ENCODE peak calls at places on chromosomes 16 and 17, in five cellular contexts. D, A, V, R and T are unnamed samples.

GRCh38 chr17:45801386-45801785 is 17.3 kb downstream of the CRHR1 start:
- DNase-seq in A (no peak), V (no peak), D (no peak), R (no peak), T (no peak)

GRCh38 chr17:888998-889401 is 90.6 kb downstream of the NXN start:
- DNase-seq in V (no peak), R (no peak), D (no peak), A (peak; percentile 89), T (no peak)

GRCh38 chr17:77540531-77540930 is 399.8 kb downstream of the SEC14L1 start:
- DNase-seq in R (no peak), D (no peak), A (no peak), V (no peak), T (no peak)

GRCh38 chr16:84496991-84497390 is 7.5 kb downstream of the MEAK7 start:
- DNase-seq in V (no peak), R (no peak), A (no peak), D (no peak), T (no peak)

GRCh38 chr17:5540321-5540720 is 44.0 kb downstream of the NLRP1 start:
- DNase-seq in A (no peak), D (no peak), R (no peak), V (no peak), T (no peak)

GRCh38 chr17:30915833-30916611 is 5.7 kb upstream of the ADAP2 start:
- DNase-seq in D (no peak), A (no peak), V (no peak), R (no peak), T (no peak)

GRCh38 chr16:89257281-89257731 is 39.8 kb downstream of the ZNF778 start:
- DNase-seq in R (peak; percentile 54), V (peak; percentile 52), A (no peak), D (no peak), T (no peak)

GRCh38 chr16:6946106-6946505 is 386.5 kb upstream of the RBFOX1 start:
- DNase-seq in V (no peak), D (no peak), A (no peak), R (no peak), T (no peak)

GRCh38 chr17:73594025-73594424 is 50.2 kb downstream of the SDK2 start:
- DNase-seq in D (no peak), R (no peak), V (no peak), A (no peak), T (no peak)

GRCh38 chr17:78903101-78903779 is at the start of gene CEP295NL:
- DNase-seq in A (no peak), R (peak; percentile 78), V (peak; percentile 59), D (no peak), T (peak; percentile 78)

GRCh38 chr17:39553326-39553945 is 54.3 kb downstream of the NEUROD2 start:
- DNase-seq in R (peak; percentile 84), V (no peak), D (no peak), A (no peak), T (no peak)

GRCh38 chr16:81401035-81401950 is 43.3 kb upstream of the CMIP start:
- DNase-seq in D (peak; percentile 66), V (no peak), R (peak; percentile 87), A (no peak), T (no peak)

GRCh38 chr17:39899215-39899614 is 19.2 kb downstream of the GSDMB start:
- DNase-seq in D (no peak), V (no peak), R (no peak), A (no peak), T (no peak)

GRCh38 chr16:84785843-84786538 is 33.8 kb upstream of the CRISPLD2 start:
- DNase-seq in R (peak; percentile 16), V (no peak), A (no peak), D (no peak), T (peak; percentile 73)

GRCh38 chr16:30949655-30950515 is 1.0 kb downstream of the ORAI3 start:
- DNase-seq in R (peak; percentile 90), V (peak; percentile 76), D (peak; percentile 79), A (peak; percentile 57), T (peak; percentile 84)

GRCh38 chr17:60809421-60809820 is 131.8 kb downstream of the BCAS3 start:
- DNase-seq in D (no peak), R (no peak), A (no peak), V (no peak), T (no peak)

GRCh38 chr17:66724581-66725341 is 110.2 kb upstream of the CACNG5 start:
- DNase-seq in R (peak; percentile 38), V (no peak), A (no peak), D (no peak), T (peak; percentile 33)

GRCh38 chr17:80026359-80027042 is 9.2 kb downstream of the TBC1D16 start:
- DNase-seq in D (no peak), A (no peak), V (no peak), R (no peak), T (no peak)

GRCh38 chr16:20314575-20314974 is 12.7 kb downstream of the GP2 start:
- DNase-seq in R (no peak), D (no peak), A (no peak), V (no peak), T (no peak)

GRCh38 chr16:65509172-65509571 is 387.3 kb upstream of the CDH11 start:
- DNase-seq in V (no peak), R (peak; percentile 55), D (no peak), A (no peak), T (no peak)

DNA sequence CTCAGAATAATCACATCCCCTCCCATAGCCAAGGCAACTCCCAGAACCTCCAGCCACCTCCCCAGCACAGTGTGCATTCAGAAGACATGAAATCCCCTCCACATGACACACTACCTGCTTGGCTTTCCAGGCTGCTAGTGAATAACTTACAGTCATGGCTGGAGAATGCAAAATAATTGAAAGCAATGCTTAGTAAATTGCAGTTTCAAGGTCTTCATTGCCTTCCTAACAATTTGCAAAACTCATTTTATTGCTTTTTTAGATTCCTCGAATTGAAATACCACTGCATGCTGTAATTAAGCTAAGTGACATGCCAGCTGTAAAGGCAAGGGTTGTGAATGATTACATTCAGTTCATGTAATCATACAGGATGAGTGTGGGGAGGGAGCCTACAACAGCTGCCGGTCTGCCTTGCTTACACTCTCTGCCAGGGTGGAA is 29.0 kb upstream of the HOXB13 start:
- DNase-seq in R (peak; percentile 32), D (no peak), A (no peak), V (no peak), T (no peak)
- TF ChIP-seq EZH2phosphoT487 in R (no peak), D (no peak), A (no peak), V (no peak), T (no peak)

GRCh38 chr16:51753382-51753781 is 602.3 kb upstream of the SALL1 start:
- DNase-seq in V (no peak), D (no peak), R (no peak), A (no peak), T (no peak)
- H3K79me2 ChIP-seq in V (no peaks in the 10 kb centered on the region), D (no peaks in the 10 kb centered on the region), R (no peaks in the 10 kb centered on the region), A (no peaks in the 10 kb centered on the region), T (no peaks in the 10 kb centered on the region)

GRCh38 chr16:86507173-86508027 is 2.9 kb upstream of the FOXF1 start:
- DNase-seq in A (no peak), V (no peak), R (no peak), D (no peak), T (no peak)
- H3K27ac ChIP-seq in A (no peak overlapping the region), V (no peak overlapping the region), R (no peak overlapping the region), D (no peak overlapping the region), T (peak overlapping the region; percentile 99)

GRCh38 chr17:2878751-2879254 is 82.6 kb downstream of the RAP1GAP2 start:
- DNase-seq in R (no peak), V (no peak), D (no peak), A (no peak), T (no peak)

GRCh38 chr17:2881295-2881694 is 85.1 kb downstream of the RAP1GAP2 start:
- DNase-seq in R (no peak), D (no peak), A (no peak), V (no peak), T (no peak)

GRCh38 chr17:2885751-2886150 is 89.5 kb downstream of the RAP1GAP2 start:
- DNase-seq in A (no peak), R (no peak), V (no peak), D (no peak), T (no peak)

GRCh38 chr17:2880050-2880449 is 83.8 kb downstream of the RAP1GAP2 start:
- DNase-seq in R (no peak), A (no peak), D (no peak), V (no peak), T (no peak)

GRCh38 chr17:2883544-2884203 is 87.4 kb downstream of the RAP1GAP2 start:
- DNase-seq in A (no peak), D (no peak), R (peak; percentile 80), V (no peak), T (peak; percentile 40)
- TF ChIP-seq EZH2phosphoT487 in A (no peak), D (no peak), R (no peak), V (no peak), T (no peak)

GRCh38 chr17:33523577-33523981 is 230.5 kb upstream of the ASIC2 start:
- DNase-seq in R (peak; percentile 63), V (no peak), D (no peak), A (no peak), T (no peak)

GRCh38 chr17:33520404-33521032 is 227.4 kb upstream of the ASIC2 start:
- DNase-seq in D (no peak), R (peak; percentile 25), V (peak; percentile 80), A (peak; percentile 37), T (peak; percentile 63)

GRCh38 chr17:33521784-33522183 is 228.7 kb upstream of the ASIC2 start:
- DNase-seq in A (peak; percentile 4), D (no peak), R (peak; percentile 6), V (peak; percentile 76), T (peak; percentile 40)

GRCh38 chr17:33519692-33520091 is 226.6 kb upstream of the ASIC2 start:
- DNase-seq in A (no peak), R (no peak), V (no peak), D (no peak), T (no peak)

GRCh38 chr17:33522623-33523022 is 229.5 kb upstream of the ASIC2 start:
- DNase-seq in V (peak; percentile 65), R (no peak), A (no peak), D (no peak), T (no peak)
- H3K79me2 ChIP-seq in V (no peaks in the 10 kb centered on the region), R (no peaks in the 10 kb centered on the region), A (no peaks in the 10 kb centered on the region), D (no peaks in the 10 kb centered on the region), T (no peaks in the 10 kb centered on the region)

GRCh38 chr16:67444259-67445125 is 13.6 kb downstream of the HSD11B2 start:
- DNase-seq in D (no peak), R (peak; percentile 39), A (no peak), V (peak; percentile 63), T (no peak)
- H3K27ac ChIP-seq in D (no peak overlapping the region), R (no peak overlapping the region), A (no peak overlapping the region), V (no peak overlapping the region), T (no peak overlapping the region)

GRCh38 chr17:21129023-21129681 is 2.4 kb downstream of the DHRS7B start:
- DNase-seq in A (no peak), D (no peak), R (peak; percentile 84), V (peak; percentile 59), T (peak; percentile 32)
- TF ChIP-seq EZH2phosphoT487 in A (no peak), D (no peak), R (no peak), V (no peak), T (no peak)